ENCODE peak calls at places on chromosomes 4 and X, in five cellular contexts. H is dorsolateral prefrontal cortex, N is IMR-90, C is right lobe of liver, E is GM12865. X is an unnamed sample.

GRCh38 chr4:170087163-170087700 is 2.5 kb downstream of the AADAT start:
- DNase-seq in H (no peak), N (no peak), C (no peak), E (no peak), X (no peak)

GRCh38 chrX:123993326-123993725 is 31.8 kb downstream of the STAG2 start:
- DNase-seq in H (no peak), N (peak; percentile 81), C (no peak), E (no peak), X (no peak)

GRCh38 chr4:33715996-33716395 is 2528.3 kb downstream of the ARAP2 start:
- DNase-seq in H (no peak), N (no peak), C (no peak), E (no peak), X (no peak)

GRCh38 chr4:41692717-41693345 is 55.7 kb downstream of the PHOX2B start:
- DNase-seq in H (peak; percentile 36), N (peak; percentile 59), C (no peak), E (peak; percentile 67), X (no peak)

GRCh38 chr4:149113804-149114430 is 671.7 kb upstream of the NR3C2 start:
- DNase-seq in H (no peak), N (peak; percentile 87), C (no peak), E (no peak), X (no peak)

GRCh38 chrX:46791927-46792825 is 33.3 kb upstream of the SLC9A7 start:
- DNase-seq in H (no peak), N (peak; percentile 92), C (no peak), E (peak; percentile 62), X (no peak)

GRCh38 chr4:139710073-139710472 is 44.5 kb downstream of the MGST2 start:
- DNase-seq in H (no peak), N (peak; percentile 45), C (no peak), E (no peak), X (no peak)

GRCh38 chr4:150256841-150257273 is 178.6 kb downstream of the DCLK2 start:
- DNase-seq in H (no peak), N (no peak), C (no peak), E (no peak), X (no peak)

GRCh38 chr4:5204781-5205180 is 153.5 kb downstream of the STK32B start:
- DNase-seq in H (no peak), N (no peak), C (no peak), E (no peak), X (no peak)

GRCh38 chr4:144599621-144600020 is 46.3 kb upstream of the HHIP start:
- DNase-seq in H (no peak), N (peak; percentile 57), C (no peak), E (no peak), X (no peak)

GRCh38 chrX:47664737-47665136 is 5.8 kb upstream of the UXT start:
- DNase-seq in H (no peak), N (peak; percentile 33), C (no peak), E (no peak), X (no peak)

GRCh38 chrX:48720580-48721240 is 24.2 kb downstream of the SUV39H1 start:
- DNase-seq in H (no peak), N (no peak), C (no peak), E (no peak), X (no peak)

DNA sequence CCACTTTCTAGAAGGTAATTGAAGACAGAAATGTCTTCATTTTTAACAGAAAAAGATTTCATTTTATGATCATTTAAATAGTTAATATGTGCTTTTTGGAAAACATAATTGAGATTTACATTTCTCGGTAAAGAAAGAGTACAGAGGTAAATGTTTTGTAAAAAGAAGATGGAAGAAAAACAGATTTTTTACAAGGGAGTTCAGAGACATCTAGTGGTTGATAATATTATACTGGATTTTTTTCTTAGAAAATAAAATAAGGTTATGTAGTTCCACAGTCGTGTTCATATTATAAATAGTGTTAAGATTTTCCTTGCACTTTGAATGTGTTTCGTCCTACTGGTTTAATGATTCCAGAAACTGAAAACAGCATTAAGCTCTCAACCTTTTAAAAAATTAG is 60.6 kb downstream of the SMARCA1 start:
- DNase-seq in H (no peak), N (no peak), C (no peak), E (no peak), X (no peak)
- TF ChIP-seq CTCF in H (peak; percentile 39), N (no peak), C (no peak), E (no peak), X (no peak)

GRCh38 chr4:896216-896615 is 35.9 kb downstream of the GAK start:
- DNase-seq in H (no peak), N (no peak), C (no peak), E (no peak), X (no peak)
- TF ChIP-seq CTCF in H (no peak), N (no peak), C (no peak), E (no peak), X (no peak)

GRCh38 chr4:10186228-10187214 is 69.9 kb upstream of the WDR1 start:
- DNase-seq in H (no peak), N (no peak), C (no peak), E (no peak), X (no peak)
- TF ChIP-seq CTCF in H (peak; percentile 34), N (no peak), C (no peak), E (no peak), X (no peak)

GRCh38 chr4:25916870-25917269 is 2.9 kb downstream of the SMIM20 start:
- DNase-seq in H (no peak), N (no peak), C (no peak), E (no peak), X (no peak)
- TF ChIP-seq CTCF in H (no peak), N (no peak), C (no peak), E (no peak), X (no peak)

GRCh38 chr4:167930171-167930570 is 162.2 kb upstream of the ANXA10 start:
- DNase-seq in H (no peak), N (no peak), C (no peak), E (no peak), X (no peak)
- TF ChIP-seq CTCF in H (no peak), N (no peak), C (no peak), E (no peak), X (no peak)

DNA sequence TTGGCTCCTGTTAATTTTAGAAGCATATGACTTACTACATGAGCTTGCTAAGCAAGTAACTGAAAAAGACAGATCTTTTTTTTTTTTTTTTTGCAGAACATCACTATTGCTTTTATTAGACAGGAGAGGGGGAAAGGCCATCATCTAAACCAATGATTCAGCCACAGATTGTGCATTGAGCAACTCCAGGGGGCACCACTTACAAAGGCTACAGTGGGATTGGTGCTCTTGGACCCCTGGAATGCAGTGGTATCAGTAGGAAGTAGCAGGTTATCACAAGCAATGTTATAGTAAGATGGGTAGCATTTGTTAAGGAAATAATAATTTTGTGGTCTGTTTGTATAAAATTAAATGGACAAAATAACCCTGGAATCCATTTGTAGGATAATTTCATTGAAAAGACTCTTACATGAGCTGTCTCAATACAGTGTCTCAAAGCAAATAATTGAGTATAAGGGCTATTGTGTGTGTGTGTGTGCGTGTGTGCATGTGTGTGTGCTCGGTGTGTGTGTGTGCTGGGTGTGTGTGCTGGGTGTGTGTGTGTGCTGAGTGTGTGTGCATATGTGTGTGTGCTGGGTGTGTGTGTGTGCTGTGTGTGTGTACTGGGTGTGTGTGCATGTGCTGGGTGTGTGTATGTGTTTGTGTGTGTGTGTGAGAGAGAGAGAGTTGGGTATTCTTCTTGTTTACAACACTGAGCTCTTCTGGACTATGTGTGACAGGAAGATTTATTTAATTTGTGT is 296.3 kb downstream of the PCDH7 start:
- DNase-seq in H (no peak), N (no peak), C (no peak), E (no peak), X (no peak)
- TF ChIP-seq CTCF in H (no peak), N (no peak), C (no peak), E (no peak), X (no peak)

GRCh38 chr4:108159845-108160244 is 8.9 kb downstream of the LEF1 start:
- DNase-seq in H (no peak), N (no peak), C (no peak), E (no peak), X (no peak)

GRCh38 chr4:108156391-108156790 is 12.3 kb downstream of the LEF1 start:
- DNase-seq in H (no peak), N (no peak), C (no peak), E (no peak), X (no peak)

GRCh38 chr4:108157655-108158054 is 11.1 kb downstream of the LEF1 start:
- DNase-seq in H (no peak), N (no peak), C (no peak), E (no peak), X (no peak)

GRCh38 chr4:108152980-108153379 is 15.8 kb downstream of the LEF1 start:
- DNase-seq in H (no peak), N (no peak), C (no peak), E (no peak), X (no peak)

DNA sequence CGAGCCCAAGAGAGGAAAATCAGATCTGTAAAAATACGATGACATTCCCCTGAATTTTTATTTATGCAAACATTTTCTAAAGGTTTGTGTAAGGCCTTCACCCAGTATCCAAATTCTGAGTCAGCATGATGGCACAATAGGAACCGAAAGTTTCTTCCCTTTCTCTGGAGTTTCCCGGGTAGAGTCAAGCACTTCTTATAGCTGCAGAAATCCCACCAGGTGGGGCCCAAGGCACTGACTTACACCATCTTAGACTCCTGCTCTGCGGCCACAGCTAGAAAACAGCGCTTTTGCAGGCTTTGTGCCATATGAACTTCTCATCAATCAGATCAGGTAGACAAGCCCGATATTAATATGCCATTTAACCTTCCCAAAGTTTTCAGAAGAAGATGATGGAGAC is 13.4 kb downstream of the LEF1 start:
- DNase-seq in H (no peak), N (peak; percentile 8), C (no peak), E (peak; percentile 69), X (no peak)
- TF ChIP-seq CTCF in H (no peak), N (no peak), C (no peak), E (peak; percentile 4), X (no peak)

GRCh38 chr4:128310266-128310697 is 22.7 kb upstream of the PGRMC2 start:
- DNase-seq in H (no peak), N (no peak), C (peak; percentile 81), E (no peak), X (no peak)
- TF ChIP-seq CTCF in H (no peak), N (no peak), C (peak; percentile 33), E (no peak), X (no peak)

GRCh38 chrX:20530319-20530979 is 263.7 kb upstream of the RPS6KA3 start:
- DNase-seq in H (peak; percentile 26), N (peak; percentile 64), C (no peak), E (peak; percentile 44), X (no peak)
- TF ChIP-seq CTCF in H (peak; percentile 83), N (peak; percentile 72), C (peak; percentile 72), E (peak; percentile 43), X (peak; percentile 44)